ENCODE peak calls at places on chromosomes 6 and 20, in five cellular contexts. G, K, C, F and T are unnamed samples.
A peak's percentile ranks its signal among the peaks of the same experiment; 100 is the strongest.

GRCh38 chr6:99338188-99338587 is 11.3 kb downstream of the FAXC start:
- DNase-seq in G (no peak), K (no peak), C (no peak), F (no peak), T (no peak)

GRCh38 chr20:22579119-22579427 is 5.3 kb downstream of the FOXA2 start:
- DNase-seq in K (no peak), F (peak; percentile 82), G (no peak), C (no peak), T (no peak)

GRCh38 chr6:41680182-41680965 is 42.1 kb downstream of the MDFI start:
- DNase-seq in G (no peak), K (no peak), C (no peak), F (no peak), T (no peak)

GRCh38 chr20:47293524-47294157 is 62.9 kb downstream of the ZMYND8 start:
- DNase-seq in G (no peak), C (no peak), K (no peak), F (no peak), T (no peak)

GRCh38 chr6:145241039-145241438 is 494.3 kb downstream of the EPM2A start:
- DNase-seq in F (no peak), G (no peak), C (peak; percentile 26), K (no peak), T (no peak)

GRCh38 chr6:33505544-33506330 is 51.4 kb downstream of the ZBTB9 start:
- DNase-seq in G (no peak), F (no peak), K (no peak), C (no peak), T (no peak)

GRCh38 chr6:88141641-88142298 is 24.4 kb downstream of the CNR1 start:
- DNase-seq in C (no peak), K (no peak), G (no peak), F (no peak), T (peak; percentile 84)

GRCh38 chr6:19664050-19664449 is 173.1 kb upstream of the ID4 start:
- DNase-seq in F (no peak), C (no peak), K (no peak), G (no peak), T (no peak)

GRCh38 chr6:73006161-73006560 is 219.1 kb downstream of the KHDC1L start:
- DNase-seq in K (no peak), C (no peak), G (no peak), F (no peak), T (no peak)

GRCh38 chr20:48708630-48709029 is 119.2 kb downstream of the PREX1 start:
- DNase-seq in F (no peak), G (no peak), K (no peak), C (no peak), T (no peak)

GRCh38 chr6:43963877-43964658 is 163.2 kb downstream of the MRPL14 start:
- DNase-seq in F (no peak), K (no peak), C (no peak), G (no peak), T (no peak)

GRCh38 chr20:10555865-10556308 is 117.9 kb downstream of the JAG1 start:
- DNase-seq in K (no peak), F (no peak), C (peak; percentile 91), G (no peak), T (no peak)

GRCh38 chr6:33904050-33904827 is 100.4 kb upstream of the MLN start:
- DNase-seq in G (peak; percentile 82), F (no peak), C (no peak), K (peak; percentile 50), T (no peak)

GRCh38 chr20:20207872-20208271 is 155.5 kb downstream of the CFAP61 start:
- DNase-seq in F (no peak), C (no peak), G (peak; percentile 53), K (no peak), T (no peak)

GRCh38 chr6:409370-409972 is 17.9 kb downstream of the IRF4 start:
- DNase-seq in F (no peak), G (no peak), K (no peak), C (no peak), T (no peak)

GRCh38 chr6:10146723-10147451 is 268.0 kb downstream of the TFAP2A start:
- DNase-seq in C (peak; percentile 44), K (no peak), G (peak; percentile 57), F (peak; percentile 37), T (peak; percentile 75)

GRCh38 chr20:25247100-25247665 is 702 bp upstream of the PYGB start:
- DNase-seq in F (peak; percentile 58), K (peak; percentile 83), C (peak; percentile 82), G (peak; percentile 27), T (peak; percentile 73)

GRCh38 chr6:31186052-31186734 is 15.7 kb upstream of the POU5F1 start:
- DNase-seq in C (peak; percentile 75), F (no peak), K (peak; percentile 85), G (no peak), T (no peak)

GRCh38 chr6:21587182-21587924 is 6.2 kb upstream of the SOX4 start:
- DNase-seq in K (peak; percentile 70), C (peak; percentile 21), F (no peak), G (peak; percentile 47), T (peak; percentile 68)

DNA sequence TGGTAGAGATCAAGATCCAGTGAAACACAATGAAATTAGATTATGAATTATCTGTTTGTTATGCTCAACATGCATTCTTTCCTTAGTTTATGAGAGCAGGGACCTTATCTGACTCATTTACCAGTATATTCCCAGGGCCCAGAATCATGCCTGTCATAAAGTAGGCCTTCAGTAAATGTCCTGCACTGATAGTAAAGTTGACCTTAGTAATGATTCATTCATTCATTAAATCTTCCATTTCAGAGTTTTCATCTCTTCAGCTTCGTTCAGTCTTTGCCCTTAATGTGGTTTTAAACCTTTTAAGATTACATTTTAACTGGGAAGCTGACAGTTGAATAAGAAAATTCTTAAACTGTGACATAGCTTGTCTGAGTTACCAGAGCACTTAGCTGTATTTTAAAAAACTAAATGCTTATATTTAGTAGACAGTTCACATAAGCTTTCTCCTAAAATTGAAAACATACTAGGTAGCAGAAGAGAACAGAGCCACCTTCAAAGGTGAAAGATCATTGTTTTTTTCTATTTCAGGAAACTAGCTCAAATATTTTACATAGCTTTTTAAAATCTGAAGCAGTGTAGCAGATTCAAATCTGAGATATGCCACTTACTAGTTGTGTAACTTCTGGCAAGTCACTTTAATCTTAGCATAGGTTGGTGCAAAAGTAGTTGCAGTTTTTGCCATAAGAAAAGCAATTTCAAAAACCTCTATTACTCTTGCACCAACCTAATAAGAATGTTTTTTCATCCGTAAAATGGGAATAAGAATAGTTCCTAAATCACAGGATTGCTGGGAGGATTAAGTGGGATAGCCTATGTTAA is 41.4 kb downstream of the MCM8 start:
- DNase-seq in F (no peak), G (no peak), C (no peak), K (no peak), T (no peak)
- H3K9ac ChIP-seq in F (no peak overlapping the region), G (no peak overlapping the region), C (no peak overlapping the region), K (no peak overlapping the region), T (no peak overlapping the region)

DNA sequence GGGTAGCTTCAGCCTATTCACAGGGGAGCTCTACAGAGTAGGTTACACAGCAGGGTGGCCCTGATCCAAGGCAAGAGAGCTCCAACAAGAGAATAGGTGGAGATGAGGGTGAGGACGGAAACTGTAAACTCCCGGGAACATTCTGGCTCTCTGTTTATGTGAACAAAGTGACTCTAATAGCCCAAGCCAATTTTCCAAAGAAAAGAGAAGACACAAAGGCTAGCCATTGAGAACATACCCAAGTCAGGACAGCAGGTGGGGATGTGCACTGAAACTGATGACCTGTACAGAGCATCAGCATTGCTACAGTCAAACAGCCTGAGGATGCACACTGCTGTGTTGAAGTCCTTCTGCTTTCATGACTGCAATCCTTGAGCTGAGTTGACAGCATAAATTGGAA is 136.0 kb upstream of the TOP1 start:
- DNase-seq in K (no peak), C (no peak), G (no peak), F (no peak), T (peak; percentile 83)
- H3K9ac ChIP-seq in K (no peak overlapping the region), C (no peak overlapping the region), G (no peak overlapping the region), F (no peak overlapping the region), T (no peak overlapping the region)

GRCh38 chr20:44629017-44629385 is 22.5 kb downstream of the ADA start:
- DNase-seq in K (no peak), G (no peak), C (no peak), F (no peak), T (no peak)
- H3K9ac ChIP-seq in K (no peak overlapping the region), G (no peak overlapping the region), C (no peak overlapping the region), F (no peak overlapping the region), T (no peak overlapping the region)

GRCh38 chr20:58610811-58611210 is 40.3 kb upstream of the STX16 start:
- DNase-seq in G (no peak), C (no peak), K (no peak), F (no peak), T (no peak)
- H3K9ac ChIP-seq in G (no peak overlapping the region), C (no peak overlapping the region), K (no peak overlapping the region), F (no peak overlapping the region), T (no peak overlapping the region)

DNA sequence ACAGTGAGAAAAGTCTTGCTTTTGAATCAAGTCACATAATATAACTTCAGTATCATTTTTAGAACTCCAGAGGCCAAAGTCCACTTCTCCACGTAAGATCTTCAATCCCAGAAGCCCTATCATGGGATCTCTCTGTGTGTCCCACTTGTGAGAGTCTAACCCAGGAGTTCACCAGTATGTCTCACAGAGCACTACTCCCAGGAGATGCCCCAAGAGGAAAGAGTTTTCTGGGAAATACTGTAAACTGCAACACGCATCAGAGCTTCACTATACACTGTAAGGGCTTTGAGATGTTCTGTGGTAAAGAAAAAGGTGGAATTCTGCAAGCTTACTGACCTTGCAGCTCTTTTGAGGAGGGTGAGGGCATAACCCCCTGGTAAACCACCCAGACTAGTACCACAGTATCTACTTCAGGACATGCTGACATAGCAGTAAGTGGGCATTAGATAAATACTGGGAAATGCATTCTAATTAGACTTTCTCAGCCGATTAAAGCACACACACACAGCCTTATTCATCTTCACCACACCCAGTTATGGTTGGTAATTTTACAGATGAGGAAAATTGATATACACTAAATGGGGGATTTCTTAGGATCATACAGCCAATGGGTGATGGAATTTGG is 12.3 kb downstream of the DCBLD1 start:
- DNase-seq in C (no peak), G (no peak), K (no peak), F (no peak), T (no peak)
- H3K9ac ChIP-seq in C (no peak overlapping the region), G (no peak overlapping the region), K (no peak overlapping the region), F (no peak overlapping the region), T (no peak overlapping the region)

DNA sequence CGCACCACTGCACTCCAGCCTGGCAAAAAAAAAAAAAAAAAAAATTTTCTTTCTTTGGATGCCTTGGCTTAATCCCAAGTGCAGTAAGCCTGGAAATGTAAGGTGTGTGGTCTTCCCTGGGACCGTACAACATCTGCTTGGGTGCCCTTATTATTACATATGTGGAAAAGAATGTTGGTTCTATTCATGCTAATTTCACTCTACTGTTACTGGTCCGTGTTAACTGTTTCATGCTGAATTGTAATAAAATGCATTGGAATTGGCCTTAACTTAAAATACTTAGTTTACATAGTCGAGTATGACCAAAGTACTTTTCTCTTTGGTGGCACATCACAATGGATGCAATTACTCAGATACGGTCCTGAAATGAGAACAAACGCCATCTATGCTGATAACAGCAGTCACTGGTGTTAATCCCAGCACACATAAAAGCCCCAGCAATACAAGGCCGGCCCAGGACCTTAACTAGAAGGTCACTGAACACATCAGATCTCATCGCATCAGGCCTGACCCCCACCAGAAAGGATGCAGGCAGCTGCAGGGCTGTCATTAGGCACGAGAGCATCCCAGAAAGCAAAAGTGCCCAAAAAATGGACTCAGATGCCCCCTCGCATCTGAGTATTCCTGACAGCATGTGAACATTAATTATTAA is 1.2 kb downstream of the SERPINB6 start:
- DNase-seq in K (no peak), F (peak; percentile 74), G (no peak), C (no peak), T (no peak)
- H3K9ac ChIP-seq in K (peak overlapping the region; percentile 78), F (no peak overlapping the region), G (no peak overlapping the region), C (peak overlapping the region; percentile 72), T (no peak overlapping the region)